ENCODE peak calls at places on chromosome X, in ten cellular contexts. H is PC-3, D is GM06990, I is thyroid gland, K is HCT116, P is cardiac muscle cell, F is breast epithelium, Y is fibroblast of mammary gland, Q is sigmoid colon, C is tibial nerve. L is an unnamed sample.

GRCh38 chrX:72003811-72004750 is 93.4 kb downstream of the NHSL2 start:
- DNase-seq in H (peak), D (no peak), I (peak), K (peak), P (peak), F (peak), Y (peak), Q (peak), C (peak), L (peak)

GRCh38 chrX:141133272-141133671 is 43.7 kb downstream of the LDOC1 start:
- DNase-seq in H (peak), D (no peak), I (no peak), K (no peak), P (no peak), F (peak), Y (no peak), Q (no peak), C (no peak), L (no peak)

GRCh38 chrX:119427795-119428185 is 28.7 kb downstream of the SLC25A43 start:
- DNase-seq in H (no peak), D (no peak), I (no peak), K (no peak), P (no peak), F (no peak), Y (no peak), Q (no peak), C (no peak), L (no peak)

GRCh38 chrX:80016182-80016581 is 1.6 kb downstream of the TBX22 start:
- DNase-seq in H (no peak), D (no peak), I (no peak), K (no peak), P (no peak), F (no peak), Y (no peak), Q (no peak), C (no peak), L (no peak)

GRCh38 chrX:136067946-136068345 is 79.4 kb upstream of the FHL1 start:
- DNase-seq in H (no peak), D (no peak), I (peak), K (no peak), P (no peak), F (no peak), Y (no peak), Q (peak), C (no peak), L (no peak)

GRCh38 chrX:71111141-71111843 is at the start of gene IL2RG:
- DNase-seq in H (peak), D (peak), I (peak), K (no peak), P (no peak), F (no peak), Y (no peak), Q (no peak), C (no peak), L (no peak)

GRCh38 chrX:33968611-33969010 is 163.5 kb downstream of the FAM47A start:
- DNase-seq in H (no peak), D (no peak), I (no peak), K (no peak), P (no peak), F (no peak), Y (no peak), Q (no peak), C (no peak), L (no peak)

GRCh38 chrX:53494427-53494826 is 60.3 kb upstream of the HSD17B10 start:
- DNase-seq in H (peak), D (no peak), I (no peak), K (no peak), P (no peak), F (no peak), Y (peak), Q (no peak), C (peak), L (peak)

GRCh38 chrX:51641421-51642021 is 22.8 kb upstream of the CENPVL3 start:
- DNase-seq in H (peak), D (no peak), I (no peak), K (peak), P (peak), F (no peak), Y (peak), Q (no peak), C (peak), L (peak)

GRCh38 chrX:106862972-106863688 is 40.0 kb downstream of the RIPPLY1 start:
- DNase-seq in H (peak), D (peak), I (peak), K (peak), P (peak), F (no peak), Y (peak), Q (no peak), C (no peak), L (peak)

GRCh38 chrX:37302569-37302968 is 46.6 kb upstream of the PRRG1 start:
- DNase-seq in H (peak), D (no peak), I (peak), K (peak), P (peak), F (no peak), Y (peak), Q (no peak), C (peak), L (peak)

GRCh38 chrX:10050481-10050880 is 83.3 kb downstream of the CLDN34 start:
- DNase-seq in H (no peak), D (no peak), I (no peak), K (no peak), P (no peak), F (peak), Y (no peak), Q (no peak), C (no peak), L (no peak)

GRCh38 chrX:136867518-136867917 is 13.0 kb downstream of the RBMX start:
- DNase-seq in H (no peak), D (no peak), I (no peak), K (no peak), P (no peak), F (no peak), Y (peak), Q (no peak), C (no peak), L (peak)

GRCh38 chrX:40173662-40174593 is 76.2 kb upstream of the BCOR start:
- DNase-seq in H (peak), D (peak), I (peak), K (peak), P (peak), F (no peak), Y (no peak), Q (peak), C (no peak), L (peak)

GRCh38 chrX:11375614-11376119 is 82.5 kb downstream of the AMELX start:
- DNase-seq in H (no peak), D (no peak), I (no peak), K (no peak), P (peak), F (no peak), Y (no peak), Q (no peak), C (no peak), L (peak)

GRCh38 chrX:108735087-108735679 is 1.2 kb downstream of the IRS4 start:
- DNase-seq in H (no peak), D (no peak), I (peak), K (no peak), P (peak), F (no peak), Y (no peak), Q (no peak), C (no peak), L (no peak)

GRCh38 chrX:147749308-147749707 is 162.4 kb upstream of the FMR1 start:
- DNase-seq in H (no peak), D (no peak), I (no peak), K (no peak), P (peak), F (no peak), Y (no peak), Q (no peak), C (no peak), L (no peak)

GRCh38 chrX:72051589-72051988 is 80.1 kb downstream of the RTL5 start:
- DNase-seq in H (no peak), D (no peak), I (no peak), K (no peak), P (no peak), F (no peak), Y (no peak), Q (no peak), C (no peak), L (no peak)

GRCh38 chrX:39137363-39137954 is 336.2 kb downstream of the MID1IP1 start:
- DNase-seq in H (no peak), D (no peak), I (no peak), K (no peak), P (no peak), F (no peak), Y (no peak), Q (no peak), C (no peak), L (no peak)

GRCh38 chrX:95044331-95044730 is 1370.3 kb downstream of the FAM133A start:
- DNase-seq in H (no peak), D (no peak), I (no peak), K (no peak), P (no peak), F (no peak), Y (no peak), Q (no peak), C (no peak), L (no peak)

GRCh38 chrX:13906103-13906502 is 89.2 kb upstream of the GPM6B start:
- DNase-seq in H (no peak), D (no peak), I (no peak), K (no peak), P (no peak), F (no peak), Y (no peak), Q (no peak), C (no peak), L (no peak)

GRCh38 chrX:17470136-17470535 is 95.1 kb downstream of the NHS start:
- DNase-seq in H (no peak), D (no peak), I (no peak), K (no peak), P (no peak), F (no peak), Y (peak), Q (no peak), C (no peak), L (peak)

GRCh38 chrX:44012484-44013096 is 39.4 kb upstream of the NDP start:
- DNase-seq in H (peak), D (no peak), I (no peak), K (peak), P (no peak), F (peak), Y (peak), Q (peak), C (peak), L (peak)

GRCh38 chrX:136065044-136065671 is 79.9 kb downstream of the SLC9A6 start:
- DNase-seq in H (peak), D (no peak), I (no peak), K (no peak), P (peak), F (no peak), Y (peak), Q (peak), C (peak), L (peak)

GRCh38 chrX:133968109-133968508 is 17.3 kb downstream of the GPC3 start:
- DNase-seq in H (no peak), D (no peak), I (no peak), K (no peak), P (no peak), F (no peak), Y (no peak), Q (no peak), C (no peak), L (no peak)

DNA sequence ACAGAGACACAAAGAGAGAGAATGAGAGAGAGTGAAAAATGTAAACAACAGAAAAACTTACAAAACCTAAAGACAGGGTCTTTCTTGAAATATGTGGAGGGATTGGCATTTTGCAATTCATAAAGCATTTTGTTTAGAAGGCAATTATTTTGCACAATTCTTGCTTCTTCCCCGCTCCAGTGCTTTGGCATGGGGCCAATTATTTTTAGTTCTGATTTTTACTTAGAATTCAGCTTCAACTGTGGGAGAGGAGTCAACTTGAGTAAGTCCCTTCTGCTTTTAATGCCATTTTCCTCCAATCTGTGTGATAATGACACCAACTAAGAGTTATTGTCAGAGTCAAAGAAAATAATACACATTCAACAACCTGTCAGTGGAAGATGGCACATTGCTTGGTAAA is 1051.9 kb downstream of the NLGN4X start:
- DNase-seq in H (no peak), D (no peak), I (no peak), K (no peak), P (no peak), F (no peak), Y (no peak), Q (no peak), C (no peak), L (no peak)
- H3K4me3 ChIP-seq in H (no peak), D (no peak), I (no peak), K (no peak), P (no peak), F (no peak), Y (no peak), Q (no peak), C (no peak), L (no peak)

DNA sequence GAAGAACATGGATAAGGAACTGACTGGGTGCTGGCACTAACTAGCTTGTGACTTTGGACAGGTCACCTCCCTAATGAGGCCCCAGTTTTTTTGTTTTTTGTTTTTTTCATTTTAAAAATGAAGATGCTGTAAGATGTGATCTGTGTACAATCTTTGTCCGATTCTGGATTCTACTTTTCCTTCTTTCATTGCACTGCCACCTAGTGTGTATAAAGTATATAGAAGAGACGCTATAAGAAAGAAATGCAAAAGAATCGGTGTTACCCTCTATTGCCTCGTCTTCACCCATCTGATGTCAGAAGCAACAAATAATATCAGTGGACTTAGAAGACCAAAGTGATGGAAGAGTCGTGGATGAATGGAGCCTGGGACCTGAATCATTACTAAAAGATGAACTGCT is 58.6 kb upstream of the P2RY10 start:
- DNase-seq in H (peak), D (peak), I (no peak), K (no peak), P (peak), F (no peak), Y (peak), Q (no peak), C (no peak), L (peak)
- TF ChIP-seq CTCF in H (peak), D (peak), I (no peak), K (no peak), P (peak), F (no peak), Y (peak), Q (no peak), C (no peak), L (peak)

GRCh38 chrX:2432298-2432863 is 68.4 kb downstream of the DHRSX start:
- DNase-seq in H (no peak), D (no peak), I (no peak), K (no peak), P (no peak), F (no peak), Y (no peak), Q (no peak), C (no peak), L (no peak)
- H3K4me3 ChIP-seq in H (no peak), D (no peak), I (no peak), K (no peak), P (no peak), F (no peak), Y (no peak), Q (no peak), C (no peak), L (no peak)

DNA sequence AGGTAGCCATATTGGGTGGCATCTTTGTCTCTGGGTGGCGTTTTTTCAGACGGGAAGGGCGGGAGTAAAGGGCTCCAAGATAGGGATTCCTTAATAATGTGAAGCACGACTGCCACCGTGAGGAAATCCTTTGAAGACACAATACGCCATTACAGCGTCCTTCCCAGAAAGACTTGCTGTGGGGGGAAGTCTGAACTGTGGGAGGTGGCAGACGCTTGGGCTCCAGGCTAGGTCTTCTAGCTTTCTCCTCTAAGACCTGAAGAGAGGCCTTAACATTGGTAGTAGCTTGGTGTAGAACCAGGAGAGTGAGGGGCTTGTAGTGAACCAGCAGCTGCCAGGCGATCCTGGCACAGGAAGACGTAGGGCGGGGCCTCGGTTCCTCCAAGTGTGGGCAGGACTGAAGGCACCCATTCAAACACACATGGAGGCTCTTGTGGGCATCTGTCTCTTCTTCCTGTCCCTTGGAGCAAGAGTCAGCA is 197.3 kb downstream of the OR13H1 start:
- DNase-seq in H (no peak), D (peak), I (no peak), K (no peak), P (no peak), F (peak), Y (peak), Q (peak), C (no peak), L (peak)
- TF ChIP-seq CTCF in H (no peak), D (peak), I (no peak), K (no peak), P (no peak), F (peak), Y (peak), Q (no peak), C (no peak), L (peak)

GRCh38 chrX:21733705-21734104 is 24.2 kb downstream of the SMPX start:
- DNase-seq in H (no peak), D (no peak), I (no peak), K (no peak), P (no peak), F (no peak), Y (no peak), Q (no peak), C (no peak), L (no peak)

GRCh38 chrX:21735038-21735752 is 22.7 kb downstream of the SMPX start:
- DNase-seq in H (no peak), D (no peak), I (no peak), K (no peak), P (no peak), F (no peak), Y (peak), Q (no peak), C (no peak), L (peak)

GRCh38 chrX:21735753-21736127 is 22.2 kb downstream of the SMPX start:
- DNase-seq in H (no peak), D (no peak), I (no peak), K (no peak), P (no peak), F (no peak), Y (peak), Q (no peak), C (no peak), L (no peak)

GRCh38 chrX:21730011-21730410 is 27.9 kb downstream of the SMPX start:
- DNase-seq in H (no peak), D (no peak), I (no peak), K (no peak), P (no peak), F (no peak), Y (no peak), Q (no peak), C (no peak), L (no peak)

DNA sequence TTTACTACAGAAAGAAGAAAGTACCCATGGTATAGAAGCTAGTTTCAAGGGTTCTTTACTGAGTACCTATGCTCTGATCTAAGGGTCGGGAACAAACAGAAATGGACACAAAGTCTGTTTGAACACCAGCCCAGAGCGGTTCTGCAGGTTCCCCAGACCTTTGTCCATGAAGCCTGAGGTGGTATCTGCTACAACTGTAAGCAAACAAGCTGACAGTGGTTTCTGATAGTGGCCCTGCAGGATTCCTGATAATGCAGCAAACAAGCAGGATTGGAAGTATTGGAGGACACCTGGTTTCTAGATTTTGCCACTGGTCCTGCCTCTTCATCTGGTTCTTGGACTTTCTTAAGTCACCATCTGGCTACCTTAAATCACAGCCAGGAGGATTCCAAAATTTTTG is 23.7 kb downstream of the SMPX start:
- DNase-seq in H (peak), D (no peak), I (no peak), K (no peak), P (no peak), F (no peak), Y (no peak), Q (no peak), C (no peak), L (no peak)
- H3K4me3 ChIP-seq in H (no peak), D (no peak), I (no peak), K (no peak), P (no peak), F (no peak), Y (no peak), Q (no peak), C (no peak), L (no peak)

GRCh38 chrX:12709047-12709446 is 82.2 kb upstream of the PRPS2 start:
- DNase-seq in H (peak), D (no peak), I (no peak), K (no peak), P (no peak), F (no peak), Y (no peak), Q (no peak), C (no peak), L (no peak)
- TF ChIP-seq CTCF in H (peak), D (peak), I (no peak), K (no peak), P (no peak), F (no peak), Y (no peak), Q (no peak), C (no peak), L (no peak)

DNA sequence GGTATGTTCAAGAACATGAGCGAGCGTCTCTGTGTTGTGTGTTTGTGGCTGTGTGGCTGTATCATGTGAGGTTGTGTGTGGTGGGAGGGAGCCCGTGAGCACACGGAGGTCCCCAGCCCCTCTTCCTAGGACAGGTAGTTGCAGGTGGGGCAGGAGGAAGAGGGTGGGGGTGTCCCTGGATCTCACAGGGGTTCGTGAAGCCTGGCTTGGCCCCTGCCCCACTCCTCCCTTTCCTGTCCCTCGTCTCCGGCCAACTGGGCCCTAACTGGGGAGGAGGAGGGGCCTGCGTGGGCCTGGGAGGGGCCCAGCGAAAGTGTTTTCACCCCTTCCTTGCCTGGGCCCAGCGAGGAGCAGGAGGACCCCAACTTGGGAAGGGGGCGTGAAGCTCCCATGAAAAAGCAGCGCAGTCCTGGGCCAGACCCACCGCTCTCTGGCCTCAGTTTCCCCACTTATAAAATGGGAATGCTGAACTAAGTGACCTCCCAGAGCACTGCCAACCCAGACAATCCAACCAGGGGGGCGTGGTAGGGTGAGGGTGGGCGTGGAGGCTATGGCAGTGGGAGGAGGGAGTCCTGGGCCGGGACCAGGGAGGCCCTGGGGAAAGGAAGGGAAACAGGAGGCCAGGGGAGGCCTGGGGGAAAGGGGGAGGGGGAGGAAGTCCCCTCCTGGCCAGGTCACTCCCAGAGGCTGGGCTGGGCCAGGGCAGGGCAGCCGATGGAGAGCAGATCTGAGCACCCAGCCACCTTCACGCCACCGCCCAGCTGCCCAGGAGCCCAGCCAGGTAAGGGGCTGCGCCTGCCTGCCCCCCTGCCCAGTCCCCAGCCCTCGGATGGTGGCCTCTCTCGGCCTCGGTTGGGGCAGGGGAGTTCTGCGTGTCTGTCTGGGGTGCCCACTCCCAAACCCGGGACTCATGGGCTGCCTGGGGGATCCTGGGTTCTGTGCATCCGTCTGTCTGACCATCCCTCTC is at the start of gene AVPR2:
- DNase-seq in H (no peak), D (no peak), I (no peak), K (no peak), P (no peak), F (no peak), Y (no peak), Q (no peak), C (no peak), L (no peak)
- H3K4me3 ChIP-seq in H (no peak), D (no peak), I (no peak), K (no peak), P (no peak), F (peak), Y (no peak), Q (no peak), C (no peak), L (no peak)

GRCh38 chrX:45801554-45801953 is 600.9 kb upstream of the DIPK2B start:
- DNase-seq in H (peak), D (no peak), I (no peak), K (no peak), P (peak), F (no peak), Y (peak), Q (no peak), C (no peak), L (peak)
- TF ChIP-seq CTCF in H (peak), D (peak), I (no peak), K (no peak), P (peak), F (no peak), Y (peak), Q (no peak), C (no peak), L (peak)

GRCh38 chrX:48683411-48683982 is at the start of gene WAS:
- DNase-seq in H (no peak), D (peak), I (no peak), K (no peak), P (no peak), F (no peak), Y (no peak), Q (no peak), C (no peak), L (no peak)
- H3K4me3 ChIP-seq in H (no peak), D (peak), I (no peak), K (no peak), P (no peak), F (peak), Y (no peak), Q (no peak), C (no peak), L (no peak)